ENCODE peak calls at places on chromosome 14, in five cellular contexts. One of them, this sample, is unnamed. For H3K36me3, the result is how much of the 10 kb centered on the place peaks cover.

GRCh38 chr14:55279384-55279783 is 8.2 kb downstream of the FBXO34 start:
- DNase-seq in heart right ventricle: no peak
- DNase-seq in tibial artery: no peak
- DNase-seq in mammary epithelial cell: no peak
- DNase-seq in ovary: no peak
- DNase-seq in this sample: no peak

GRCh38 chr14:95741051-95741490 is 27.1 kb upstream of the TCL1A start:
- DNase-seq in heart right ventricle: no peak
- DNase-seq in mammary epithelial cell: peak
- DNase-seq in ovary: no peak
- DNase-seq in tibial artery: no peak
- DNase-seq in this sample: no peak

GRCh38 chr14:36520601-36521525 is 831 bp upstream of the NKX2-1 start:
- DNase-seq in tibial artery: no peak
- DNase-seq in ovary: no peak
- DNase-seq in mammary epithelial cell: peak
- DNase-seq in heart right ventricle: no peak
- DNase-seq in this sample: no peak

GRCh38 chr14:77279719-77280118 is 8.7 kb upstream of the NGB start:
- DNase-seq in tibial artery: no peak
- DNase-seq in ovary: no peak
- DNase-seq in mammary epithelial cell: no peak
- DNase-seq in heart right ventricle: no peak
- DNase-seq in this sample: no peak

GRCh38 chr14:106875503-106875902 is 1349.1 kb downstream of the TMEM121 start:
- DNase-seq in mammary epithelial cell: no peak
- DNase-seq in ovary: peak
- DNase-seq in heart right ventricle: peak
- DNase-seq in tibial artery: no peak
- DNase-seq in this sample: no peak

GRCh38 chr14:43145361-43145760 is 1361.7 kb downstream of the FSCB start:
- DNase-seq in tibial artery: no peak
- DNase-seq in mammary epithelial cell: no peak
- DNase-seq in heart right ventricle: no peak
- DNase-seq in ovary: no peak
- DNase-seq in this sample: no peak

GRCh38 chr14:95901014-95901413 is 24.4 kb downstream of the TUNAR start:
- DNase-seq in heart right ventricle: no peak
- DNase-seq in mammary epithelial cell: no peak
- DNase-seq in tibial artery: no peak
- DNase-seq in ovary: no peak
- DNase-seq in this sample: no peak

GRCh38 chr14:28057286-28058011 is 709.1 kb upstream of the FOXG1 start:
- DNase-seq in heart right ventricle: no peak
- DNase-seq in mammary epithelial cell: no peak
- DNase-seq in tibial artery: no peak
- DNase-seq in ovary: no peak
- DNase-seq in this sample: no peak

GRCh38 chr14:85190251-85190650 is 339.7 kb upstream of the FLRT2 start:
- DNase-seq in ovary: no peak
- DNase-seq in tibial artery: no peak
- DNase-seq in mammary epithelial cell: no peak
- DNase-seq in heart right ventricle: no peak
- DNase-seq in this sample: no peak

GRCh38 chr14:95240859-95241813 is 78.6 kb downstream of the CLMN start:
- DNase-seq in tibial artery: no peak
- DNase-seq in ovary: no peak
- DNase-seq in heart right ventricle: no peak
- DNase-seq in mammary epithelial cell: no peak
- DNase-seq in this sample: no peak

GRCh38 chr14:102749833-102750775 is 27.1 kb upstream of the TRAF3 start:
- DNase-seq in tibial artery: no peak
- DNase-seq in mammary epithelial cell: no peak
- DNase-seq in heart right ventricle: no peak
- DNase-seq in ovary: no peak
- DNase-seq in this sample: no peak

GRCh38 chr14:64695071-64695470 is 9.2 kb upstream of the PLEKHG3 start:
- DNase-seq in mammary epithelial cell: no peak
- DNase-seq in ovary: no peak
- DNase-seq in heart right ventricle: no peak
- DNase-seq in tibial artery: no peak
- DNase-seq in this sample: no peak

GRCh38 chr14:49621114-49621881 is 699 bp downstream of the MGAT2 start:
- DNase-seq in heart right ventricle: peak
- DNase-seq in tibial artery: peak
- DNase-seq in ovary: peak
- DNase-seq in mammary epithelial cell: no peak
- DNase-seq in this sample: peak

GRCh38 chr14:73262427-73263183 is 25.3 kb downstream of the PAPLN start:
- DNase-seq in mammary epithelial cell: no peak
- DNase-seq in ovary: peak
- DNase-seq in heart right ventricle: no peak
- DNase-seq in tibial artery: no peak
- DNase-seq in this sample: no peak

GRCh38 chr14:37434867-37435266 is 160.2 kb downstream of the FOXA1 start:
- DNase-seq in ovary: no peak
- DNase-seq in mammary epithelial cell: no peak
- DNase-seq in heart right ventricle: no peak
- DNase-seq in tibial artery: no peak
- DNase-seq in this sample: no peak

GRCh38 chr14:80215756-80216581 is 4.7 kb upstream of the DIO2 start:
- DNase-seq in tibial artery: no peak
- DNase-seq in mammary epithelial cell: no peak
- DNase-seq in heart right ventricle: peak
- DNase-seq in ovary: no peak
- DNase-seq in this sample: peak

GRCh38 chr14:29627141-29627540 is 300.5 kb downstream of the PRKD1 start:
- DNase-seq in tibial artery: no peak
- DNase-seq in ovary: no peak
- DNase-seq in heart right ventricle: no peak
- DNase-seq in mammary epithelial cell: peak
- DNase-seq in this sample: no peak

GRCh38 chr14:106879241-106879640 is 1352.9 kb downstream of the TMEM121 start:
- DNase-seq in ovary: peak
- DNase-seq in mammary epithelial cell: peak
- DNase-seq in heart right ventricle: peak
- DNase-seq in tibial artery: no peak
- DNase-seq in this sample: no peak

GRCh38 chr14:56803816-56804535 is 6.3 kb downstream of the OTX2 start:
- DNase-seq in ovary: no peak
- DNase-seq in mammary epithelial cell: no peak
- DNase-seq in tibial artery: no peak
- DNase-seq in heart right ventricle: no peak
- DNase-seq in this sample: no peak

GRCh38 chr14:72638021-72638420 is 255.9 kb downstream of the DPF3 start:
- DNase-seq in tibial artery: no peak
- DNase-seq in heart right ventricle: no peak
- DNase-seq in mammary epithelial cell: peak
- DNase-seq in ovary: no peak
- DNase-seq in this sample: peak

GRCh38 chr14:52042371-52043037 is 26.4 kb downstream of the NID2 start:
- DNase-seq in heart right ventricle: no peak
- DNase-seq in mammary epithelial cell: no peak
- DNase-seq in tibial artery: no peak
- DNase-seq in ovary: no peak
- DNase-seq in this sample: no peak

GRCh38 chr14:79254069-79254775 is 957.1 kb downstream of the DIO2 start:
- DNase-seq in ovary: no peak
- DNase-seq in mammary epithelial cell: no peak
- DNase-seq in tibial artery: no peak
- DNase-seq in heart right ventricle: no peak
- DNase-seq in this sample: peak

GRCh38 chr14:99892406-99892805 is 99.2 kb downstream of the EML1 start:
- DNase-seq in ovary: no peak
- DNase-seq in mammary epithelial cell: no peak
- DNase-seq in tibial artery: no peak
- DNase-seq in heart right ventricle: no peak
- DNase-seq in this sample: no peak

GRCh38 chr14:50272498-50272897 is 39.5 kb downstream of the L2HGDH start:
- DNase-seq in mammary epithelial cell: peak
- DNase-seq in tibial artery: no peak
- DNase-seq in ovary: no peak
- DNase-seq in heart right ventricle: no peak
- DNase-seq in this sample: no peak

DNA sequence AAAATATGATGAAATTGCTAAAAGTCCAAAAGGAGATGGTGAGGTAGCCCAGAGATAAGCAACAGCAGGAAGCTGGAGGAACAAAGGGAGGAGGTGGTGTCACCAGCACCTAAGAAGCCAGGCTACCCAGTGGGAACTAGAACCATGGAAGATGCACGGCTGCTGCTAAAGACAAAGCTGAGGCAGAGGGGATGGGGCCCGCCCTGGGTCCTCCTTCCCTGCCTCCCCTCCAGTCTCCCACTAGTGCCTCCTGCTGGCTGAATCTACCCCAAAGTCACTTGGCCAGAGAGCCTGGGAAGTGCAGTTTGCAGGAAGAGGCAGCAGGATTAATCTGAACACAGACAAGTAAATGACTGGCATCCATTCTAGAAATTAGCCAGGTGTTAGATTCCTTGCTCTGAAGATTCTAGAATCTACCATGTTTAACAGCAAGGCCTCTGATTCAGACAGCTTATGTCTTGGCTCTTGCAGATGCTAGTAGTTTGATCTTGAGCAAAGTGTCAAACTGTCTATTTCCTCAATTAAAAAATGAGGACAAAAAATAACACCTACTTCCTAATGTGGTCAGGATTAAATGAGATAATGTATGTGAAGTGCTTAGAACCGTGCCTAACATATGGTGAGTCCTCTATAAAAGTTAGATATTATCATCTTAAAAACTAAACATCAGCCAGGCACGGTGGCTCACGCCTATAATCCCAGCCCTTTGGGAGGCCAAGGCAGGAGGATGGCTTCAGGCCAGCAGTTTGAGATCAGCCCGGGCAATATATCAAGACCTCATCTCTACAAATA is 5.9 kb upstream of the LRP10 start:
- DNase-seq in heart right ventricle: no peak
- DNase-seq in tibial artery: peak
- DNase-seq in ovary: no peak
- DNase-seq in mammary epithelial cell: no peak
- DNase-seq in this sample: no peak
- TF ChIP-seq CTCF in heart right ventricle: no peak
- TF ChIP-seq CTCF in tibial artery: no peak
- TF ChIP-seq CTCF in ovary: no peak
- TF ChIP-seq CTCF in mammary epithelial cell: peak
- TF ChIP-seq CTCF in this sample: peak

DNA sequence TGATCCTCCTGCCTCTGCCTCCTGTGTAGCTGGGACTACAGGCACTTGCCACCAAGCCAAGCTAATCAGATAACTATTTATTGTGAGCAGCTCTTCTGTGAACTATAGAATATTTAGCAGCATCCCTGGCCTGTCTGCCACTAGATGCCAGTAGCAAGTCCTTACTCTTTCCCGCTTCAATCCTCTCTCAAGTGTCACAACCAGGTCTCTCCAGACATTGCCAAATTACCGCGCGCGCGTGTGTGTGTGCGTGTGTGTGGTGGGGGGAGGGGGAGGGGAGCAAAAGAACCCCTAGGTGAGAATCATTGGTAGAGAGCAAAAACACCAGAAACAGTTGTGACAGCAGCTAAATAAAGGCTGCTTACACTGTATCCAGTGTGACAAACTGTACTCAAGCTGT is 49.9 kb downstream of the PPP2R5E start:
- DNase-seq in ovary: no peak
- DNase-seq in mammary epithelial cell: peak
- DNase-seq in tibial artery: no peak
- DNase-seq in heart right ventricle: no peak
- DNase-seq in this sample: no peak
- H3K27ac ChIP-seq in ovary: no peak
- H3K27ac ChIP-seq in mammary epithelial cell: peak
- H3K27ac ChIP-seq in tibial artery: peak
- H3K27ac ChIP-seq in heart right ventricle: no peak
- H3K27ac ChIP-seq in this sample: peak

DNA sequence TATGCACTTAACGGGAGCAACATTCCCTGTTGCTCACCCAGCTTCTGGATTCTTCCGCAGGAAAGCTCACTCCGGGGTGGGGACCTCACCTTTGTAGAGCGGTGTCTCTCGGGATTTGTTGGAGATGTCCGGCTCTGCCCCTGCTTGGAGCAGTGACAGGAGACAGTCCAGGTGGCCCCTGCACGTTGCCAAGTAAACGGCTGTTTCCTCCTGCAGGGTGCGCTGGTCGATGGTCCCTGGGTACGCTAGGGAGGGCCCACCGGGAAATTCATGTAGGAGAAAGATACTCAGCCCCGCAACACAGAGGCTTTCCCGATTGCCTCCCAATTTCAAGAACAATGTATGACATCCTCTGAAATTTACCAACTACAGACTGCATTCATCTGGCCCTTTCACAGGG is 23.1 kb downstream of the ASB2 start:
- DNase-seq in tibial artery: no peak
- DNase-seq in heart right ventricle: no peak
- DNase-seq in ovary: no peak
- DNase-seq in mammary epithelial cell: no peak
- DNase-seq in this sample: no peak
- H3K36me3 ChIP-seq in tibial artery: half or more
- H3K36me3 ChIP-seq in heart right ventricle: under half
- H3K36me3 ChIP-seq in ovary: under half
- H3K36me3 ChIP-seq in mammary epithelial cell: under half
- H3K36me3 ChIP-seq in this sample: under half

GRCh38 chr14:58641509-58641908 is 3.7 kb downstream of the DACT1 start:
- DNase-seq in heart right ventricle: no peak
- DNase-seq in tibial artery: no peak
- DNase-seq in mammary epithelial cell: no peak
- DNase-seq in ovary: no peak
- DNase-seq in this sample: no peak

GRCh38 chr14:58640959-58641358 is 3.2 kb downstream of the DACT1 start:
- DNase-seq in heart right ventricle: no peak
- DNase-seq in ovary: no peak
- DNase-seq in mammary epithelial cell: no peak
- DNase-seq in tibial artery: no peak
- DNase-seq in this sample: no peak

GRCh38 chr14:58637391-58638230 is at the start of gene DACT1:
- DNase-seq in tibial artery: peak
- DNase-seq in heart right ventricle: peak
- DNase-seq in mammary epithelial cell: no peak
- DNase-seq in ovary: peak
- DNase-seq in this sample: peak

GRCh38 chr14:58638231-58639205 is 756 bp downstream of the DACT1 start:
- DNase-seq in ovary: peak
- DNase-seq in mammary epithelial cell: peak
- DNase-seq in tibial artery: peak
- DNase-seq in heart right ventricle: peak
- DNase-seq in this sample: no peak

DNA sequence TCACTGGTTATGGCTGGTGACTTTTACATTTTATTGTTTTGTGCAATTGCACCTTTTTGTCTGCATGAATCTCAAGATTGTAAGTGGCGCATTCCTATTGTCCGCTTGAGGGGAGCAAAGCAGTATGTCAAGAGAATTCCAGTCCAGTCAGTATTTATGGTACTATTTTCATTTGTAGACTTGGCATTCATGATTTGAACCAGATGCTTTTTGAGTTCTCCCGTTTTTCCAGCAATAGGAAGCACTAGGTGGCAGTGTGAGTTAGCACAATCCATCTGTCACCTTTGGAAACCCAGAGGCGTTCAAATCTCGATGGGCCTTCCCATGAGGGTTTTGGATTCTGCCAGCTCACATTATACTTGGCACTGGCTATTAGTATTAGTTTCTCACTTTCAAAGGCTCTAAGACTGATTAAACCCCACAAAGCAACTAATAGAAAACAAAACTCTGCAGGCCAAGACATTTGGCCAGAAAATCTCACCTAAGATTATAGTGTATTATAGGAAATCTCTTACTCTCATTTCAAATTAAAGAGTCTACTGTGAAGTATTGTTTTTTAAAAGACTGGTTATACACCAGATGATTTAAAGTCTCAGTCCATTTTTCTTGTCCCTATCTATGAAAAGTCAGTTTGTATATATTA is 2.2 kb downstream of the DACT1 start:
- DNase-seq in mammary epithelial cell: peak
- DNase-seq in heart right ventricle: no peak
- DNase-seq in tibial artery: no peak
- DNase-seq in ovary: peak
- DNase-seq in this sample: peak
- TF ChIP-seq CTCF in mammary epithelial cell: peak
- TF ChIP-seq CTCF in heart right ventricle: peak
- TF ChIP-seq CTCF in tibial artery: peak
- TF ChIP-seq CTCF in ovary: peak
- TF ChIP-seq CTCF in this sample: peak